ENCODE peak calls at places on chromosome 20, in six cellular contexts. F, P, C, R, Z and W are unnamed samples.

GRCh38 chr20:43744121-43744520 is 17.3 kb upstream of the GTSF1L start:
- DNase-seq in Z (no peak), C (no peak), F (no peak), P (no peak), R (no peak), W (no peak)

GRCh38 chr20:44279228-44279627 is 31.8 kb downstream of the FITM2 start:
- DNase-seq in C (no peak), F (peak; percentile 94), R (no peak), P (no peak), Z (no peak), W (no peak)

GRCh38 chr20:61328906-61329558 is 77.0 kb downstream of the CDH4 start:
- DNase-seq in Z (no peak), F (no peak), C (no peak), R (no peak), P (no peak), W (no peak)

GRCh38 chr20:63015665-63016361 is 9.0 kb upstream of the BHLHE23 start:
- DNase-seq in C (no peak), F (no peak), R (no peak), P (no peak), Z (no peak), W (no peak)

GRCh38 chr20:57928181-57928967 is 218.6 kb upstream of the PMEPA1 start:
- DNase-seq in C (no peak), F (no peak), Z (no peak), P (no peak), R (no peak), W (no peak)

GRCh38 chr20:25584905-25585704 is at the start of gene NINL:
- DNase-seq in R (peak; percentile 95), Z (no peak), C (no peak), F (peak; percentile 71), P (peak; percentile 6), W (peak; percentile 89)

GRCh38 chr20:15584507-15584906 is 988.7 kb downstream of the KIF16B start:
- DNase-seq in P (no peak), Z (no peak), C (no peak), F (no peak), R (no peak), W (no peak)

GRCh38 chr20:53220482-53221307 is 248.5 kb downstream of the TSHZ2 start:
- DNase-seq in Z (no peak), R (no peak), P (no peak), C (no peak), F (no peak), W (no peak)

GRCh38 chr20:5864873-5865582 is 85.3 kb downstream of the TRMT6 start:
- DNase-seq in C (no peak), F (peak; percentile 52), Z (no peak), R (no peak), P (no peak), W (no peak)

GRCh38 chr20:9348746-9349145 is 165.6 kb upstream of the LAMP5 start:
- DNase-seq in P (no peak), C (no peak), F (no peak), Z (no peak), R (no peak), W (no peak)

GRCh38 chr20:25439328-25439727 is 31.9 kb downstream of the GINS1 start:
- DNase-seq in F (no peak), Z (no peak), P (no peak), R (no peak), C (no peak), W (no peak)

GRCh38 chr20:43942661-43943285 is 28.1 kb downstream of the TOX2 start:
- DNase-seq in Z (no peak), C (no peak), F (peak; percentile 77), P (no peak), R (no peak), W (no peak)

GRCh38 chr20:42294976-42295375 is 676.8 kb upstream of the CHD6 start:
- DNase-seq in P (no peak), F (no peak), C (no peak), Z (no peak), R (no peak), W (no peak)

GRCh38 chr20:2386516-2387179 is 5.9 kb downstream of the TGM6 start:
- DNase-seq in C (no peak), R (no peak), P (no peak), Z (no peak), F (peak; percentile 94), W (no peak)

GRCh38 chr20:24651171-24651972 is 181.9 kb downstream of the SYNDIG1 start:
- DNase-seq in Z (no peak), C (no peak), P (no peak), R (no peak), F (no peak), W (no peak)

GRCh38 chr20:10596726-10597125 is 77.1 kb downstream of the JAG1 start:
- DNase-seq in R (no peak), Z (no peak), F (peak; percentile 45), C (no peak), P (no peak), W (no peak)

GRCh38 chr20:48631114-48632016 is 196.4 kb downstream of the PREX1 start:
- DNase-seq in R (no peak), C (no peak), P (no peak), Z (no peak), F (peak; percentile 67), W (no peak)

GRCh38 chr20:60087563-60088105 is 129.4 kb downstream of the CDH26 start:
- DNase-seq in F (no peak), P (no peak), Z (no peak), R (no peak), C (no peak), W (no peak)

GRCh38 chr20:56974499-56975250 is 291.8 kb downstream of the BMP7 start:
- DNase-seq in P (no peak), F (peak; percentile 74), Z (no peak), R (peak; percentile 91), C (no peak), W (no peak)

GRCh38 chr20:878511-879307 is 37.4 kb downstream of the ANGPT4 start:
- DNase-seq in C (no peak), Z (no peak), R (peak; percentile 85), F (peak; percentile 51), P (no peak), W (no peak)

GRCh38 chr20:50061151-50062005 is 51.6 kb downstream of the UBE2V1 start:
- DNase-seq in F (no peak), R (no peak), C (no peak), Z (no peak), P (no peak), W (no peak)

GRCh38 chr20:19975436-19975799 is 41.7 kb upstream of the NAA20 start:
- DNase-seq in P (no peak), Z (no peak), F (peak; percentile 51), C (no peak), R (no peak), W (no peak)

GRCh38 chr20:4167261-4168004 is 152.1 kb upstream of the RNF24 start:
- DNase-seq in R (peak; percentile 65), P (no peak), Z (no peak), F (no peak), C (peak; percentile 78), W (no peak)

GRCh38 chr20:57425150-57426013 is 34.2 kb downstream of the RBM38 start:
- DNase-seq in Z (no peak), F (no peak), P (no peak), C (no peak), R (peak; percentile 28), W (no peak)

GRCh38 chr20:1964659-1965405 is 29.0 kb downstream of the PDYN start:
- DNase-seq in Z (no peak), C (no peak), P (no peak), R (peak; percentile 58), F (no peak), W (no peak)

GRCh38 chr20:36051318-36052116 is 83.1 kb downstream of the CNBD2 start:
- DNase-seq in F (no peak), C (no peak), Z (no peak), P (no peak), R (no peak), W (no peak)

GRCh38 chr20:14210146-14210545 is 127.3 kb downstream of the FLRT3 start:
- DNase-seq in Z (no peak), P (no peak), R (no peak), F (no peak), C (no peak), W (no peak)

GRCh38 chr20:33540427-33540826 is 50.5 kb downstream of the CBFA2T2 start:
- DNase-seq in C (no peak), F (no peak), P (no peak), Z (no peak), R (no peak), W (no peak)

GRCh38 chr20:21234324-21234723 is 68.8 kb upstream of the XRN2 start:
- DNase-seq in P (no peak), C (no peak), Z (no peak), R (no peak), F (no peak), W (no peak)

GRCh38 chr20:34105978-34106675 is 5.9 kb downstream of the EIF2S2 start:
- DNase-seq in P (no peak), Z (no peak), F (no peak), R (no peak), C (no peak), W (no peak)

GRCh38 chr20:35004051-35004725 is 48.5 kb downstream of the MYH7B start:
- DNase-seq in P (no peak), R (no peak), Z (peak; percentile 38), C (peak; percentile 26), F (no peak), W (no peak)

GRCh38 chr20:25044261-25044560 is 13.7 kb downstream of the ACSS1 start:
- DNase-seq in F (no peak), P (no peak), R (no peak), C (no peak), Z (no peak), W (no peak)

GRCh38 chr20:44038681-44039123 is 124.0 kb downstream of the TOX2 start:
- DNase-seq in R (no peak), F (no peak), C (peak; percentile 87), P (no peak), Z (no peak), W (no peak)

DNA sequence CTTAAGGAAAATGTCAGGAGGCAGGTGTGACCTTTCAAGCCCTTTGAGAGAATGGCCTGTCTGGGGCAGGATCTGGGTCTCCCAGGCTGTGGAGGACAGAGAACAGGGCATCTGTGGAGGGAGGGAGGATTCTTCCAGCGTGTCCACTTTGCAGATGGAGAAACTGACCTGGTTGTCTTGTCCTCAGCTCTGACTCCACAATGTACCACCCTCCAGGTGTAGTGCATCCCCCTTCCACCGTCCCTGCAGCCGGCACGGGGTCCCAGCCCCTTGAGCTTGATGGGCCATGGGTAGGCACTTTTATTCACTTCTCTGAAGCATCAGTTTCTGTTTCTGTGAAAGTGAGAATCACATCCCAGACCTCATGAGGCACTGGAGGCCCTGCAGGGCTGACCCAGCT is 4.6 kb upstream of the TGM2 start:
- DNase-seq in Z (no peak), F (no peak), P (no peak), C (no peak), R (no peak), W (no peak)
- TF ChIP-seq CTCF in Z (no peak), F (no peak), P (no peak), C (no peak), R (no peak), W (no peak)

GRCh38 chr20:46559685-46560440 is 9.4 kb upstream of the OCSTAMP start:
- DNase-seq in P (no peak), C (no peak), F (no peak), Z (no peak), R (no peak), W (no peak)
- TF ChIP-seq CTCF in P (no peak), C (peak; percentile 72), F (no peak), Z (no peak), R (no peak), W (no peak)

GRCh38 chr20:51417745-51418529 is 124.6 kb downstream of the NFATC2 start:
- DNase-seq in F (no peak), P (no peak), C (no peak), Z (no peak), R (no peak), W (no peak)
- TF ChIP-seq CTCF in F (no peak), P (no peak), C (no peak), Z (no peak), R (no peak), W (no peak)

GRCh38 chr20:37907677-37908397 is 4.9 kb downstream of the VSTM2L start:
- DNase-seq in F (peak; percentile 75), C (no peak), Z (no peak), R (peak; percentile 85), P (no peak), W (peak; percentile 96)
- TF ChIP-seq CTCF in F (no peak), C (no peak), Z (no peak), R (no peak), P (no peak), W (no peak)